ENCODE peak calls at places on chromosomes 7 and 10, in six cellular contexts. One of them, this sample, is unnamed.

GRCh38 chr7:151754142-151754590 is 122.7 kb downstream of the PRKAG2 start:
- DNase-seq in CD4-positive, alpha-beta T cell: no peak
- DNase-seq in RWPE1: peak
- DNase-seq in lower lobe of right lung: peak
- DNase-seq in PC-9: peak
- DNase-seq in coronary artery: peak
- DNase-seq in this sample: peak

GRCh38 chr7:122430710-122431109 is 126.2 kb upstream of the FEZF1 start:
- DNase-seq in coronary artery: no peak
- DNase-seq in CD4-positive, alpha-beta T cell: no peak
- DNase-seq in lower lobe of right lung: no peak
- DNase-seq in PC-9: no peak
- DNase-seq in RWPE1: no peak
- DNase-seq in this sample: no peak

GRCh38 chr7:33986951-33987948 is 81.9 kb downstream of the BMPER start:
- DNase-seq in CD4-positive, alpha-beta T cell: no peak
- DNase-seq in coronary artery: no peak
- DNase-seq in RWPE1: peak
- DNase-seq in PC-9: peak
- DNase-seq in lower lobe of right lung: no peak
- DNase-seq in this sample: no peak

GRCh38 chr10:47403401-47404318 is 19.6 kb upstream of the ZNF488 start:
- DNase-seq in RWPE1: no peak
- DNase-seq in lower lobe of right lung: no peak
- DNase-seq in coronary artery: no peak
- DNase-seq in PC-9: no peak
- DNase-seq in CD4-positive, alpha-beta T cell: no peak
- DNase-seq in this sample: no peak

GRCh38 chr7:5266148-5267028 is 16.4 kb upstream of the SLC29A4 start:
- DNase-seq in PC-9: no peak
- DNase-seq in lower lobe of right lung: no peak
- DNase-seq in CD4-positive, alpha-beta T cell: no peak
- DNase-seq in RWPE1: no peak
- DNase-seq in coronary artery: no peak
- DNase-seq in this sample: peak

GRCh38 chr7:129160161-129160911 is 15.8 kb downstream of the TSPAN33 start:
- DNase-seq in CD4-positive, alpha-beta T cell: no peak
- DNase-seq in RWPE1: no peak
- DNase-seq in lower lobe of right lung: no peak
- DNase-seq in coronary artery: no peak
- DNase-seq in PC-9: no peak
- DNase-seq in this sample: no peak

GRCh38 chr7:48048113-48048512 is 12.8 kb downstream of the C7orf57 start:
- DNase-seq in lower lobe of right lung: no peak
- DNase-seq in coronary artery: no peak
- DNase-seq in RWPE1: peak
- DNase-seq in PC-9: no peak
- DNase-seq in CD4-positive, alpha-beta T cell: no peak
- DNase-seq in this sample: no peak

GRCh38 chr7:69429817-69430501 is 168.3 kb upstream of the AUTS2 start:
- DNase-seq in PC-9: no peak
- DNase-seq in coronary artery: no peak
- DNase-seq in RWPE1: no peak
- DNase-seq in CD4-positive, alpha-beta T cell: no peak
- DNase-seq in lower lobe of right lung: peak
- DNase-seq in this sample: peak

GRCh38 chr7:20220824-20221547 is 3.8 kb upstream of the MACC1 start:
- DNase-seq in coronary artery: no peak
- DNase-seq in RWPE1: no peak
- DNase-seq in CD4-positive, alpha-beta T cell: no peak
- DNase-seq in PC-9: no peak
- DNase-seq in lower lobe of right lung: no peak
- DNase-seq in this sample: no peak

GRCh38 chr10:110793887-110794286 is 77.8 kb upstream of the PDCD4 start:
- DNase-seq in PC-9: no peak
- DNase-seq in lower lobe of right lung: no peak
- DNase-seq in CD4-positive, alpha-beta T cell: no peak
- DNase-seq in RWPE1: no peak
- DNase-seq in coronary artery: no peak
- DNase-seq in this sample: no peak

GRCh38 chr10:67917683-67918082 is 33.2 kb downstream of the SIRT1 start:
- DNase-seq in RWPE1: no peak
- DNase-seq in coronary artery: no peak
- DNase-seq in PC-9: no peak
- DNase-seq in lower lobe of right lung: no peak
- DNase-seq in CD4-positive, alpha-beta T cell: no peak
- DNase-seq in this sample: no peak

GRCh38 chr7:70303309-70303708 is 705.0 kb downstream of the AUTS2 start:
- DNase-seq in PC-9: no peak
- DNase-seq in lower lobe of right lung: no peak
- DNase-seq in RWPE1: no peak
- DNase-seq in CD4-positive, alpha-beta T cell: no peak
- DNase-seq in coronary artery: no peak
- DNase-seq in this sample: no peak

GRCh38 chr7:96314402-96315108 is 7.3 kb downstream of the SLC25A13 start:
- DNase-seq in lower lobe of right lung: no peak
- DNase-seq in PC-9: peak
- DNase-seq in RWPE1: peak
- DNase-seq in coronary artery: no peak
- DNase-seq in CD4-positive, alpha-beta T cell: no peak
- DNase-seq in this sample: no peak

GRCh38 chr10:121188005-121188404 is 336.8 kb downstream of the WDR11 start:
- DNase-seq in lower lobe of right lung: no peak
- DNase-seq in CD4-positive, alpha-beta T cell: no peak
- DNase-seq in coronary artery: no peak
- DNase-seq in RWPE1: no peak
- DNase-seq in PC-9: no peak
- DNase-seq in this sample: no peak

GRCh38 chr7:77696643-77697534 is 630 bp downstream of the RSBN1L start:
- DNase-seq in RWPE1: peak
- DNase-seq in PC-9: peak
- DNase-seq in coronary artery: peak
- DNase-seq in lower lobe of right lung: peak
- DNase-seq in CD4-positive, alpha-beta T cell: peak
- DNase-seq in this sample: peak

GRCh38 chr7:128231021-128231420 is 10.1 kb upstream of the LEP start:
- DNase-seq in lower lobe of right lung: no peak
- DNase-seq in CD4-positive, alpha-beta T cell: no peak
- DNase-seq in PC-9: no peak
- DNase-seq in RWPE1: no peak
- DNase-seq in coronary artery: no peak
- DNase-seq in this sample: no peak

GRCh38 chr10:103699611-103700435 is 155.6 kb downstream of the SH3PXD2A start:
- DNase-seq in coronary artery: no peak
- DNase-seq in CD4-positive, alpha-beta T cell: no peak
- DNase-seq in RWPE1: no peak
- DNase-seq in PC-9: no peak
- DNase-seq in lower lobe of right lung: no peak
- DNase-seq in this sample: peak

GRCh38 chr7:90804370-90804769 is 208.2 kb downstream of the CDK14 start:
- DNase-seq in CD4-positive, alpha-beta T cell: no peak
- DNase-seq in coronary artery: no peak
- DNase-seq in lower lobe of right lung: no peak
- DNase-seq in PC-9: no peak
- DNase-seq in RWPE1: no peak
- DNase-seq in this sample: no peak

GRCh38 chr7:13117103-13117502 is 429.7 kb downstream of the ARL4A start:
- DNase-seq in PC-9: no peak
- DNase-seq in coronary artery: no peak
- DNase-seq in RWPE1: peak
- DNase-seq in CD4-positive, alpha-beta T cell: no peak
- DNase-seq in lower lobe of right lung: no peak
- DNase-seq in this sample: no peak

GRCh38 chr10:50575477-50576244 is 48.1 kb downstream of the SGMS1 start:
- DNase-seq in coronary artery: no peak
- DNase-seq in PC-9: no peak
- DNase-seq in RWPE1: no peak
- DNase-seq in lower lobe of right lung: no peak
- DNase-seq in CD4-positive, alpha-beta T cell: no peak
- DNase-seq in this sample: no peak

GRCh38 chr7:127897704-127898454 is 133.4 kb downstream of the LRRC4 start:
- DNase-seq in coronary artery: no peak
- DNase-seq in CD4-positive, alpha-beta T cell: no peak
- DNase-seq in lower lobe of right lung: no peak
- DNase-seq in PC-9: no peak
- DNase-seq in RWPE1: no peak
- DNase-seq in this sample: no peak

GRCh38 chr10:114616516-114616915 is 41.6 kb downstream of the ABLIM1 start:
- DNase-seq in CD4-positive, alpha-beta T cell: no peak
- DNase-seq in lower lobe of right lung: no peak
- DNase-seq in RWPE1: no peak
- DNase-seq in coronary artery: no peak
- DNase-seq in PC-9: no peak
- DNase-seq in this sample: no peak

GRCh38 chr7:12805518-12805928 is 118.1 kb downstream of the ARL4A start:
- DNase-seq in coronary artery: no peak
- DNase-seq in lower lobe of right lung: no peak
- DNase-seq in PC-9: no peak
- DNase-seq in RWPE1: peak
- DNase-seq in CD4-positive, alpha-beta T cell: no peak
- DNase-seq in this sample: no peak

GRCh38 chr7:73433924-73434700 is 534 bp downstream of the FZD9 start:
- DNase-seq in CD4-positive, alpha-beta T cell: no peak
- DNase-seq in coronary artery: no peak
- DNase-seq in PC-9: no peak
- DNase-seq in RWPE1: no peak
- DNase-seq in lower lobe of right lung: no peak
- DNase-seq in this sample: no peak

GRCh38 chr10:48739141-48739540 is 54.5 kb downstream of the WDFY4 start:
- DNase-seq in RWPE1: no peak
- DNase-seq in PC-9: no peak
- DNase-seq in lower lobe of right lung: no peak
- DNase-seq in coronary artery: no peak
- DNase-seq in CD4-positive, alpha-beta T cell: no peak
- DNase-seq in this sample: no peak

GRCh38 chr7:27364344-27364758 is 121.7 kb downstream of the EVX1 start:
- DNase-seq in lower lobe of right lung: no peak
- DNase-seq in PC-9: peak
- DNase-seq in CD4-positive, alpha-beta T cell: no peak
- DNase-seq in coronary artery: no peak
- DNase-seq in RWPE1: peak
- DNase-seq in this sample: peak

DNA sequence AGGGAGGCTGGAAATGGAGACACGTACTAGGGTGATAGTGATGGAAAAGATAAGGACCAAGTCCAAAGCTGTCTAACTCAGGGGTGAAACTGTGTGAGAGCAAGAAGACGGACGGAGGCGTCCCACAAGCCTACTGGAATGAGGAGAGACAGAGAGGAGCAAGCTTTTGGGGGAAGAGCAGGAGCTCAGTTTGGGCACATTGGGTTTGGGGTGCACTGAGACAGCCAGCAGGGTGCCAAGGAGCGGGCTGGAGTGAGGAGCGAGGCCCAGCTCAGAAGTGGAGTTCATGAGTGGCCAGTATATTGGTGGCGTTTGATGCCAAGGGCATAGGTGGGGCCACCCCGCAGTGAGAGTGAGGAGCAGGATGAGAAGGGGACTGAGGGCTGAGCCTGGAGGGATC is 22.6 kb downstream of the GHRHR start:
- DNase-seq in RWPE1: no peak
- DNase-seq in CD4-positive, alpha-beta T cell: no peak
- DNase-seq in lower lobe of right lung: no peak
- DNase-seq in coronary artery: no peak
- DNase-seq in PC-9: no peak
- DNase-seq in this sample: no peak
- H3K27ac ChIP-seq in RWPE1: no peak
- H3K27ac ChIP-seq in CD4-positive, alpha-beta T cell: no peak
- H3K27ac ChIP-seq in lower lobe of right lung: no peak
- H3K27ac ChIP-seq in coronary artery: no peak
- H3K27ac ChIP-seq in PC-9: no peak
- H3K27ac ChIP-seq in this sample: no peak

GRCh38 chr7:135211179-135211945 is at the start of gene WDR91:
- DNase-seq in RWPE1: peak
- DNase-seq in coronary artery: peak
- DNase-seq in lower lobe of right lung: peak
- DNase-seq in CD4-positive, alpha-beta T cell: peak
- DNase-seq in PC-9: peak
- DNase-seq in this sample: peak
- TF ChIP-seq CTCF in RWPE1: no peak
- TF ChIP-seq CTCF in coronary artery: no peak
- TF ChIP-seq CTCF in lower lobe of right lung: no peak
- TF ChIP-seq CTCF in CD4-positive, alpha-beta T cell: no peak
- TF ChIP-seq CTCF in PC-9: no peak
- TF ChIP-seq CTCF in this sample: peak

DNA sequence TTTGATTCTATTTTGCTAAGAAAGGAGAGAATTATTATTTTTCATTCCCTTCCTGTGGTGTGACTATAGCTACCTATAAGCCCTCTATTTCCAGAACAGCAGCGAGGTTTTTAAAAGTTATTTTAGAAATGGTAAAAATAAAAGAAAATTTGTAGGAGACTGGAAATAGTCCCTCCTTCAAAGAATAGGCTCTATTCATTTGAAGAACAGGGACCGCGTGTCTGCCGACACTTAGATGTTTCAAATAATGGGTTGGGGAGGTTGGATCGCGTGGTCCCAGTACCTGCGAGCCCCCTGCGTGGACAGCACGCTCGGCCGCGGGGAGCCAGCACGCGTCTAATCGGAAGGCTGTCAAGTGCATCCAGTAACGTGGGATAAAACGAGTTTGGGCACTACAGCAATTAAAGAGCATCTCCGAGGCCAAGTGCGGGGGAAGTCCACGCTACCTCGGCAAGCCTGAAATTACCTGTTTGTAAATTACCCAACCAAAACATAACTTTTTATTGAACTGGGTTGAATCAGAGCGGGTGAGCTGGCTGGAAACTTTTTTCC is 1.0 kb downstream of the CACNA2D1 start:
- DNase-seq in RWPE1: peak
- DNase-seq in CD4-positive, alpha-beta T cell: no peak
- DNase-seq in PC-9: no peak
- DNase-seq in coronary artery: no peak
- DNase-seq in lower lobe of right lung: no peak
- DNase-seq in this sample: no peak
- H3K27ac ChIP-seq in RWPE1: no peak
- H3K27ac ChIP-seq in CD4-positive, alpha-beta T cell: no peak
- H3K27ac ChIP-seq in PC-9: no peak
- H3K27ac ChIP-seq in coronary artery: peak
- H3K27ac ChIP-seq in lower lobe of right lung: peak
- H3K27ac ChIP-seq in this sample: peak

DNA sequence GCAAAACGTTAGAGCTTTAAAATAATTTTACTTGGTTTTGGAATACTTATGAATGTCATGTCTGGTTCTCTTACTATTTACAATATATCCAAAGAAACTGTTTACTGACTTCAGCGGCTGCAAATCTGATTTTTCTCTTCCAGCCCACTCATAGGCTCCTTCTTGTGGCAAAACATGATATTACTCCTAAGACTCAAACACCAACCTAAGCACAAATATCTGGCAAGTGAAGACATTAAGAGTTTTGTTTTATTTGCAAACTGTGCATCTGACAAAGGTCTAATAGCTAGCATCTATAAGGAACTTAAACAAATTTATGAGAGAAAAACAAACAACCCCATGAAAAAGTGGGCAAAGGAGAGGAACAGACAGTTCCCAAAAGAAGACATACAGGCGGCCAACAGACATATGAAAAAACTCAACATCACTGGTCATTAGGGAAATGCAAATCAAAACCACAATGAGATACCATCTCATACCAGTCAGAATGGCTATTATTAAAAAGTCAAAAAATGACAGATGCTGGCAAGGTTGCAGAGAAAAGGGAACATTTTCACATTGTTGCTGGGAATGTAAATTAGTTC is 20.3 kb upstream of the GJC3 start:
- DNase-seq in RWPE1: no peak
- DNase-seq in CD4-positive, alpha-beta T cell: no peak
- DNase-seq in coronary artery: no peak
- DNase-seq in lower lobe of right lung: no peak
- DNase-seq in PC-9: no peak
- DNase-seq in this sample: no peak
- TF ChIP-seq CTCF in RWPE1: peak
- TF ChIP-seq CTCF in CD4-positive, alpha-beta T cell: peak
- TF ChIP-seq CTCF in coronary artery: no peak
- TF ChIP-seq CTCF in lower lobe of right lung: peak
- TF ChIP-seq CTCF in PC-9: peak
- TF ChIP-seq CTCF in this sample: peak

This sample was measured in dorsolateral prefrontal cortex.